ENCODE peak calls at places on chromosomes 13 and 19, in ten cellular contexts. L is heart right ventricle; C is cardiac muscle cell; F is thoracic aorta; D is breast epithelium; R is colonic mucosa; J is mucosa of descending colon; V is right lobe of liver; Y is effector memory CD4-positive, alpha-beta T cell; P is tibial artery. X is an unnamed sample.

GRCh38 chr13:19152403-19152802 is 29.2 kb downstream of the TUBA3C start:
- DNase-seq in L (no peak), C (no peak), F (no peak), D (no peak), R (no peak), J (no peak), V (no peak), Y (no peak), P (no peak), X (no peak)

GRCh38 chr19:4969772-4970531 is 1.0 kb downstream of the KDM4B start:
- DNase-seq in L (no peak), C (peak; percentile 22), F (no peak), D (no peak), R (no peak), J (no peak), V (no peak), Y (no peak), P (no peak), X (no peak)

GRCh38 chr13:24247016-24247415 is 62.4 kb upstream of the C1QTNF9 start:
- DNase-seq in L (no peak), C (peak; percentile 45), F (no peak), D (no peak), R (no peak), J (no peak), V (no peak), Y (no peak), P (no peak), X (no peak)

GRCh38 chr13:50082426-50083283 is 67.4 kb downstream of the KCNRG start:
- DNase-seq in L (peak; percentile 39), C (peak; percentile 87), F (no peak), D (peak; percentile 54), R (peak; percentile 94), J (peak; percentile 91), V (peak; percentile 88), Y (peak; percentile 65), P (peak; percentile 70), X (no peak)

GRCh38 chr19:34228347-34228746 is 26.0 kb upstream of the GARRE1 start:
- DNase-seq in L (no peak), C (no peak), F (no peak), D (no peak), R (no peak), J (no peak), V (no peak), Y (no peak), P (no peak), X (no peak)

GRCh38 chr19:57759096-57759495 is 10.4 kb upstream of the ZNF586 start:
- DNase-seq in L (no peak), C (no peak), F (no peak), D (no peak), R (no peak), J (no peak), V (no peak), Y (no peak), P (no peak), X (no peak)

GRCh38 chr13:112510002-112510780 is 77.8 kb downstream of the TUBGCP3 start:
- DNase-seq in L (no peak), C (peak; percentile 83), F (no peak), D (no peak), R (no peak), J (no peak), V (no peak), Y (no peak), P (no peak), X (no peak)

GRCh38 chr19:28257396-28257795 is 955.6 kb downstream of the UQCRFS1 start:
- DNase-seq in L (no peak), C (no peak), F (no peak), D (no peak), R (no peak), J (no peak), V (no peak), Y (no peak), P (no peak), X (no peak)

GRCh38 chr19:46347572-46347883 is 641 bp downstream of the PPP5C start:
- DNase-seq in L (no peak), C (no peak), F (no peak), D (no peak), R (no peak), J (no peak), V (no peak), Y (no peak), P (no peak), X (no peak)

GRCh38 chr19:46347985-46348384 is 1.1 kb downstream of the PPP5C start:
- DNase-seq in L (no peak), C (no peak), F (no peak), D (no peak), R (no peak), J (no peak), V (no peak), Y (no peak), P (no peak), X (no peak)

GRCh38 chr19:46345157-46345556 is 1.7 kb upstream of the PPP5C start:
- DNase-seq in L (no peak), C (no peak), F (no peak), D (no peak), R (no peak), J (no peak), V (no peak), Y (no peak), P (no peak), X (no peak)

GRCh38 chr19:46349311-46349993 is 2.6 kb downstream of the PPP5C start:
- DNase-seq in L (no peak), C (peak; percentile 28), F (no peak), D (no peak), R (no peak), J (no peak), V (no peak), Y (no peak), P (no peak), X (no peak)

GRCh38 chr19:46346821-46347571 is at the start of gene PPP5C:
- DNase-seq in L (peak; percentile 93), C (peak; percentile 97), F (peak; percentile 58), D (peak; percentile 83), R (peak; percentile 91), J (peak; percentile 95), V (peak; percentile 92), Y (peak; percentile 72), P (peak; percentile 94), X (peak; percentile 48)
- H3K4me1 ChIP-seq in L (peaks cover 50% of the 10 kb centered on the region), C (peaks cover 13% of the 10 kb centered on the region), F (peaks cover 46% of the 10 kb centered on the region), D (peaks cover 7% of the 10 kb centered on the region), R (peaks cover 37% of the 10 kb centered on the region), J (peaks cover 42% of the 10 kb centered on the region), V (peaks cover 6% of the 10 kb centered on the region), Y (peaks cover 37% of the 10 kb centered on the region), P (peaks cover 42% of the 10 kb centered on the region), X (peaks cover 49% of the 10 kb centered on the region)

GRCh38 chr19:55111238-55111831 is 6.1 kb downstream of the PPP1R12C start:
- DNase-seq in L (no peak), C (no peak), F (no peak), D (no peak), R (no peak), J (peak; percentile 42), V (peak; percentile 51), Y (no peak), P (no peak), X (no peak)

GRCh38 chr19:55105237-55105636 is 12.2 kb downstream of the PPP1R12C start:
- DNase-seq in L (no peak), C (no peak), F (no peak), D (no peak), R (no peak), J (no peak), V (no peak), Y (no peak), P (no peak), X (no peak)

GRCh38 chr19:55109527-55110291 is 7.7 kb downstream of the PPP1R12C start:
- DNase-seq in L (no peak), C (no peak), F (no peak), D (no peak), R (no peak), J (peak; percentile 43), V (peak; percentile 43), Y (no peak), P (no peak), X (no peak)

GRCh38 chr19:55103190-55103589 is 14.2 kb downstream of the PPP1R12C start:
- DNase-seq in L (no peak), C (no peak), F (no peak), D (no peak), R (no peak), J (peak; percentile 19), V (no peak), Y (no peak), P (no peak), X (no peak)

DNA sequence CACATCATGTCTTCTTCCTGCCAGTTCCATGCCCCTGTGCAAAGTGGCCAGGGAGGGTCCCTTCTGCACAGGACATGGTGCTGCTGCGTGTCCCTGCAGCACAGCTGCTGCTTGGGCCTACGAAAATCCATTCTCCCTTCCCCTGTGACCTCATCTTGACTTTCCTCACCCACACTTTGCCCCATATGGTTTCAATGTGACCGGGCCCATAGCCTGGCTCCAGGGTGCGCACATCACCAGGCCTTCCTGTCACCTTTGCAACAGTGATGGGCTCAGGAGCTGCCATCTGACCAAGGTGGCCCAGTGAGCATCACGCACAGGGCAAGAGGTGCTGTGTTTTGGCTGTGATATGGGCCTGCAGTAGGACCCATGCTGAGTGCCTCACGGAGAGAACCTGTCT is 10.8 kb downstream of the PPP1R12C start:
- DNase-seq in L (no peak), C (no peak), F (no peak), D (no peak), R (no peak), J (peak; percentile 16), V (peak; percentile 27), Y (no peak), P (no peak), X (no peak)
- H3K4me3 ChIP-seq in L (no peak overlapping the region), C (no peak overlapping the region), F (no peak overlapping the region), D (no peak overlapping the region), R (no peak overlapping the region), J (no peak overlapping the region), V (no peak overlapping the region), Y (no peak overlapping the region), P (no peak overlapping the region), X (no peak overlapping the region)

GRCh38 chr13:45205124-45205523 is 4.3 kb upstream of the KCTD4 start:
- DNase-seq in L (no peak), C (no peak), F (no peak), D (no peak), R (no peak), J (no peak), V (no peak), Y (no peak), P (no peak), X (no peak)
- H3K4me1 ChIP-seq in L (peaks cover 37% of the 10 kb centered on the region), C (no peaks in the 10 kb centered on the region), F (peaks cover 23% of the 10 kb centered on the region), D (no peaks in the 10 kb centered on the region), R (peaks cover 3% of the 10 kb centered on the region), J (no peaks in the 10 kb centered on the region), V (no peaks in the 10 kb centered on the region), Y (no peaks in the 10 kb centered on the region), P (peaks cover 15% of the 10 kb centered on the region), X (peaks cover 5% of the 10 kb centered on the region)

GRCh38 chr19:18660051-18660910 is 23.2 kb upstream of the CRTC1 start:
- DNase-seq in L (peak; percentile 80), C (no peak), F (peak; percentile 53), D (no peak), R (no peak), J (peak; percentile 73), V (no peak), Y (no peak), P (peak; percentile 98), X (peak; percentile 96)

GRCh38 chr19:18658366-18658855 is 21.6 kb downstream of the KLHL26 start:
- DNase-seq in L (no peak), C (no peak), F (no peak), D (no peak), R (no peak), J (no peak), V (no peak), Y (no peak), P (no peak), X (no peak)

GRCh38 chr19:18657590-18658365 is 20.9 kb downstream of the KLHL26 start:
- DNase-seq in L (peak; percentile 77), C (no peak), F (peak; percentile 41), D (no peak), R (no peak), J (no peak), V (no peak), Y (no peak), P (peak; percentile 98), X (no peak)

GRCh38 chr19:18660939-18661338 is 22.5 kb upstream of the CRTC1 start:
- DNase-seq in L (no peak), C (no peak), F (no peak), D (no peak), R (no peak), J (no peak), V (no peak), Y (no peak), P (no peak), X (no peak)

GRCh38 chr19:18659281-18660050 is 22.6 kb downstream of the KLHL26 start:
- DNase-seq in L (peak; percentile 66), C (no peak), F (no peak), D (no peak), R (no peak), J (no peak), V (no peak), Y (no peak), P (peak; percentile 90), X (peak; percentile 83)
- H3K4me3 ChIP-seq in L (peak overlapping the region; percentile 20), C (no peak overlapping the region), F (peak overlapping the region; percentile 43), D (peak overlapping the region; percentile 2), R (no peak overlapping the region), J (no peak overlapping the region), V (no peak overlapping the region), Y (no peak overlapping the region), P (peak overlapping the region; percentile 16), X (peak overlapping the region; percentile 44)

X was measured in ascending aorta.